ENCODE peak calls at places on chromosomes 12 and 14, in four cellular contexts. Y, P, W and J are unnamed samples.

GRCh38 chr12:57372233-57372632 is 58.6 kb downstream of the R3HDM2 start:
- DNase-seq in Y (no peak), P (no peak), W (no peak), J (no peak)

GRCh38 chr14:25048170-25049126 is 1.5 kb downstream of the STXBP6 start:
- DNase-seq in Y (no peak), P (no peak), W (peak; percentile 50), J (peak; percentile 70)

GRCh38 chr12:75366629-75367028 is 24.3 kb upstream of the GLIPR1L2 start:
- DNase-seq in Y (no peak), P (no peak), W (no peak), J (no peak)

GRCh38 chr14:74257078-74257987 is 18.1 kb downstream of the VSX2 start:
- DNase-seq in Y (peak; percentile 61), P (peak; percentile 57), W (peak; percentile 51), J (peak; percentile 77)

GRCh38 chr14:87629788-87630187 is 363.2 kb downstream of the GALC start:
- DNase-seq in Y (no peak), P (no peak), W (no peak), J (no peak)

GRCh38 chr14:59632381-59632780 is 55.8 kb upstream of the CCDC175 start:
- DNase-seq in Y (peak; percentile 35), P (peak; percentile 26), W (no peak), J (no peak)

GRCh38 chr12:21797539-21797938 is 23.0 kb upstream of the KCNJ8 start:
- DNase-seq in Y (no peak), P (no peak), W (no peak), J (no peak)

GRCh38 chr12:89740943-89741342 is 32.3 kb upstream of the ATP2B1 start:
- DNase-seq in Y (no peak), P (no peak), W (no peak), J (no peak)

GRCh38 chr12:65670775-65671174 is 153.5 kb upstream of the HMGA2 start:
- DNase-seq in Y (no peak), P (no peak), W (no peak), J (no peak)

GRCh38 chr14:102817942-102818940 is 41.0 kb downstream of the TRAF3 start:
- DNase-seq in Y (no peak), P (no peak), W (no peak), J (no peak)

GRCh38 chr14:22096511-22096890 is 422.9 kb upstream of the OR4E1 start:
- DNase-seq in Y (no peak), P (no peak), W (no peak), J (no peak)

GRCh38 chr14:73188501-73188903 is 48.8 kb upstream of the PAPLN start:
- DNase-seq in Y (no peak), P (peak; percentile 18), W (no peak), J (no peak)

GRCh38 chr14:61525293-61526011 is 169.9 kb upstream of the HIF1A start:
- DNase-seq in Y (no peak), P (peak; percentile 73), W (peak; percentile 45), J (peak; percentile 51)

GRCh38 chr14:39419272-39419671 is 13.0 kb downstream of the FBXO33 start:
- DNase-seq in Y (no peak), P (peak; percentile 13), W (no peak), J (no peak)

GRCh38 chr14:55026793-55027560 is at the start of the genes SOCS4 and WDHD1:
- DNase-seq in Y (peak; percentile 91), P (peak; percentile 96), W (peak; percentile 97), J (peak; percentile 96)

GRCh38 chr12:62436164-62436503 is 30.5 kb upstream of the MON2 start:
- DNase-seq in Y (no peak), P (no peak), W (no peak), J (no peak)

GRCh38 chr14:104559043-104559768 is 20.4 kb upstream of the C14orf180 start:
- DNase-seq in Y (no peak), P (no peak), W (peak; percentile 7), J (peak; percentile 11)

GRCh38 chr12:45348986-45349385 is 133.1 kb downstream of the ANO6 start:
- DNase-seq in Y (no peak), P (no peak), W (no peak), J (no peak)

GRCh38 chr12:15631007-15631715 is 158.0 kb downstream of the EPS8 start:
- DNase-seq in Y (no peak), P (no peak), W (no peak), J (no peak)

GRCh38 chr12:46110220-46110700 is 119.9 kb upstream of the SCAF11 start:
- DNase-seq in Y (no peak), P (no peak), W (peak; percentile 31), J (peak; percentile 53)

GRCh38 chr12:13851828-13852227 is 129.6 kb downstream of the GRIN2B start:
- DNase-seq in Y (peak; percentile 40), P (no peak), W (no peak), J (no peak)

GRCh38 chr12:2582631-2583616 is 211.8 kb upstream of the FKBP4 start:
- DNase-seq in Y (peak; percentile 76), P (peak; percentile 73), W (peak; percentile 82), J (peak; percentile 85)

GRCh38 chr14:78747809-78748208 is 577.6 kb downstream of the NRXN3 start:
- DNase-seq in Y (no peak), P (no peak), W (no peak), J (no peak)
- TF ChIP-seq CTCF in Y (no peak), P (no peak), W (no peak), J (no peak)

DNA sequence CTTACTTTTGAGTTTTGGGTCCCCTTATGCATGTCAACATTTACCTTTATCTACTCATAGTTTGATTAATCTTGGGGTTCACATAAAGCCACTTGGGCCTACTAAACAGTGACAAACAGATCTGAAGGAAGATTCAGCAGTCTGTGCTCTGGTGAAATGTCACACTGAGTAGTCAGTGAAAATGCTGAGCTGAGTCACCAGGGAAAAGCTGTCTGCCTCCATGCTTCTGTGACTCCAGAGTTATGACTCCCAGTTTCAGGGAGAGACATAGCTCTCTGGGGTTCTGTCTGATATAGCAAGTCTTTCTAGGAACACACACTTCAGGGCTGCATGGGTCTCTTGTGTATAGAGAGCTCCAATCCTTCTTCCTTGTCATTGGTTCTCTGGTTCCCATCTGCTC is 406.3 kb upstream of the FAR2 start:
- DNase-seq in Y (no peak), P (no peak), W (no peak), J (no peak)
- TF ChIP-seq CTCF in Y (no peak), P (no peak), W (no peak), J (no peak)

GRCh38 chr12:68340404-68341270 is 8.5 kb upstream of the MDM1 start:
- DNase-seq in Y (no peak), P (no peak), W (no peak), J (no peak)
- TF ChIP-seq CTCF in Y (no peak), P (no peak), W (no peak), J (no peak)

DNA sequence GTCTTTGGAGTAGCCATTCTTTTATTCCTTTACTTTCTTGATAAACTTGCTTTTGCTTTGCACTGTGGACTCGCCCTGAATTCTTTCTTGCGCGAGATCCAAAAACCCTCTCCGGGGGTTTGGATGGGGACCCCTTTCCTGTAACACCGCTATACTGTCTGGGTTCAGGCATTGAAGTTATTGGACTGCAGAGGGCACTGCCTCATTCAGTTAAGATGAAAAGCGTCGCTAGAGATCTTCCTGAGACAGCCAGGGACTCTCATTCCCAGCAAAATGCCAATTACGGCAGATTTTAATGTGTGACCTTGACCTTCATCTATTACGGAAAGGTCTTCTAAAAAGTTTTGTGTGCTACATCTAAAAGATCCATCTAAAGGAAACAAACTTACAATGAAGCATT is 17.3 kb upstream of the RIMKLB start:
- DNase-seq in Y (no peak), P (no peak), W (no peak), J (no peak)
- TF ChIP-seq CTCF in Y (no peak), P (no peak), W (no peak), J (no peak)

DNA sequence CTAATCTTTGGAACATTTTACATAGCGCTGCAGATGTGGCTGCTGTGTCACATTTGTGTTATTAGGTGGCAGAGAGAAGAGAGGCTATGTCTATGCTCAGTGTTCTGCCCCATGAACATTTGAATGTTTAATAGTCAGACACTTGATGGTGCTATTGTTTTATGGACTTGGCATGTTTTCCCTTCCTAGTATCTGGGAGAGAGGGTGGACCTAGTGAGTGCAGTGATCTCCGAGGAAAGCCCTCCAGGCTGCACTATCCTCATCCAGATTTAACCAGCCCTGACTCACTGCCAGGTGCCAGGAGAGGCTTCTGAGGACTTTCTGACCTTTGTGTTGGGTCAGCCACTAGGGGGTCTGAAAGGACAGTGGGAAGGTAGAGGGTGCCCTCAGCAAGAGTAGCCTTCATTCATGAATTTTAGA is 24.3 kb downstream of the ZFC3H1 start:
- DNase-seq in Y (no peak), P (peak; percentile 30), W (no peak), J (no peak)
- TF ChIP-seq CTCF in Y (no peak), P (peak; percentile 27), W (no peak), J (no peak)

DNA sequence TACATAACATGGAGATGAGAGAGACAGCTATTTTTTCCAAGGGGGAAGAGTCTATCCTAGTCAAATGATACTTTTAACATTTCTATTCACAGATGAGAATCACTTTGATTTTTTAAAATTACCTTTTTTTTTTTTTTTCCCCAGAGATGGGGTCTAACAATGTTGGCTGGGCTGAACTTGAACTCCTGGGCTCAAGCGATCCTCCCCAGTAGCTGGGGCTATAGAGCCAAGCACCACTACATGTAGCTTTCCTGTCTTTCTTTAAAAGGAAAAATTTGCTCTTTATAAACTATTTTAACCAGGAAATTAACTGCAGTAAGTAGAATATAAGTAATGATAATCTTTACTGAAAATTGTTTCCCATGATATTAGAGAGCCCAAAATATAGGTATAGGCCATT is 3.3 kb downstream of the PRICKLE1 start:
- DNase-seq in Y (no peak), P (no peak), W (no peak), J (no peak)
- TF ChIP-seq CTCF in Y (no peak), P (no peak), W (no peak), J (no peak)

GRCh38 chr12:109393437-109394345 is 46.0 kb downstream of the MYO1H start:
- DNase-seq in Y (peak; percentile 26), P (peak; percentile 75), W (no peak), J (no peak)
- TF ChIP-seq CTCF in Y (peak; percentile 87), P (peak; percentile 99), W (peak; percentile 77), J (peak; percentile 83)

GRCh38 chr14:52683985-52684520 is 11.3 kb downstream of the ERO1A start:
- DNase-seq in Y (no peak), P (no peak), W (no peak), J (no peak)

GRCh38 chr14:52678591-52678990 is 16.8 kb downstream of the ERO1A start:
- DNase-seq in Y (no peak), P (peak; percentile 23), W (no peak), J (no peak)
- TF ChIP-seq CTCF in Y (peak; percentile 61), P (peak; percentile 28), W (no peak), J (no peak)

DNA sequence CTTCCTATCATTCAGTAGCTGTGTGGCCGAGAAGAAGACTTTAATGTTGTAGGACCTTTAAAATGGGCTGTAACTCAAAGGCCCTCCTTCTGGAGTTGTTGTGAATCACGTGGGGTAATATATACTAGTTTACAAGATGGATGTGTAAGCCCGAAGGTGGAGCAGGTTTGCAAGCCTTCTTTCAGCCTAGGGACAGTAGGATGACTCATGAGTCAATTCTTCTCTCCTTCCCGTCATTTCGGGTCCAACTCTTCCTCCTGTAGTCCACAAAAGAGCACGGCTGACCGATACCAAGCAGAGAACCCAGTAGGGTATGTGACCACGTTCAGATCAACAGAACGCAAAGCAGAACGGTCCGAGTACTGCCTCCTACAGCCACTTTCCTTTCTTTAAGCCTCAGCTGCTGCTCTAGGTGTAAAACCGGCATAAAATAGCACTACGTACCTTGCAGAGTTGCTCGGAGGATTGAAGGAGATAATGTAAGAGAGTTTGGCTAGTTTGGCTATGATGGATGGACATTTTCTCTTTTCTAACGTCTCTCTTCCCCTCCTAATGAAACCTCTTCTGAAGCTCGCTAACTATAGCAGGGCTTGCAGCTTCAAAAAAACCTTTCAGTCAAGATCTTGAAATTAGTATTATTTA is 1.3 kb upstream of the RASSF3 start:
- DNase-seq in Y (no peak), P (peak; percentile 76), W (no peak), J (no peak)
- TF ChIP-seq CTCF in Y (no peak), P (no peak), W (no peak), J (no peak)